ENCODE peak calls at places on chromosomes 6 and 20, in four cellular contexts. U is esophagus squamous epithelium, Y is stomach, P is transverse colon. N is an unnamed sample. For H3K4me1 and H3K27me3, the result is how much of the 10 kb centered on the place peaks cover.

GRCh38 chr20:23270427-23270911 is 80.1 kb upstream of the NXT1 start:
- DNase-seq in Y (no peak), P (no peak), U (no peak), N (peak)

GRCh38 chr20:46463852-46464251 is 49.5 kb downstream of the ZNF334 start:
- DNase-seq in P (no peak), Y (no peak), U (no peak), N (no peak)

GRCh38 chr6:43395822-43396221 is 26.4 kb upstream of the ZNF318 start:
- DNase-seq in P (no peak), Y (no peak), U (no peak), N (no peak)

GRCh38 chr6:35710241-35710847 is 21.6 kb upstream of the FKBP5 start:
- DNase-seq in U (no peak), Y (peak), P (no peak), N (no peak)

GRCh38 chr6:21738180-21739094 is 144.9 kb downstream of the SOX4 start:
- DNase-seq in U (no peak), P (no peak), Y (no peak), N (peak)

GRCh38 chr6:140018588-140018987 is 644.1 kb upstream of the CITED2 start:
- DNase-seq in Y (no peak), P (no peak), U (no peak), N (no peak)

GRCh38 chr6:136408205-136408604 is 118.6 kb upstream of the BCLAF1 start:
- DNase-seq in P (no peak), Y (no peak), U (no peak), N (no peak)

GRCh38 chr20:45069261-45069660 is 31.7 kb downstream of the KCNS1 start:
- DNase-seq in Y (no peak), P (no peak), U (no peak), N (no peak)

GRCh38 chr6:31070711-31071197 is 41.6 kb downstream of the C6orf15 start:
- DNase-seq in P (no peak), U (no peak), Y (peak), N (peak)

GRCh38 chr6:13535306-13535705 is 39.1 kb upstream of the SIRT5 start:
- DNase-seq in Y (no peak), U (no peak), P (no peak), N (no peak)

GRCh38 chr6:78611886-78612480 is 255.4 kb upstream of the IRAK1BP1 start:
- DNase-seq in Y (no peak), U (no peak), P (no peak), N (no peak)

GRCh38 chr6:12077021-12077420 is 64.9 kb downstream of the HIVEP1 start:
- DNase-seq in Y (no peak), U (no peak), P (no peak), N (no peak)

GRCh38 chr6:30463651-30464618 is 25.4 kb upstream of the HLA-E start:
- DNase-seq in P (peak), U (no peak), Y (peak), N (peak)

GRCh38 chr6:107059606-107060005 is 31.6 kb downstream of the MTRES1 start:
- DNase-seq in P (no peak), Y (no peak), U (no peak), N (no peak)

GRCh38 chr6:148186916-148187315 is 155.7 kb upstream of the SASH1 start:
- DNase-seq in U (no peak), Y (no peak), P (no peak), N (no peak)

GRCh38 chr6:154460306-154461071 is 50.0 kb downstream of the CNKSR3 start:
- DNase-seq in P (no peak), Y (no peak), U (no peak), N (peak)

GRCh38 chr6:19472168-19472567 is 365.0 kb upstream of the ID4 start:
- DNase-seq in Y (no peak), U (no peak), P (no peak), N (peak)

GRCh38 chr6:3650959-3651697 is 100.4 kb downstream of the PXDC1 start:
- DNase-seq in U (no peak), Y (no peak), P (no peak), N (no peak)

GRCh38 chr20:44182863-44183262 is 4.1 kb downstream of the JPH2 start:
- DNase-seq in U (no peak), P (no peak), Y (no peak), N (no peak)

GRCh38 chr20:53202781-53203180 is 230.6 kb downstream of the TSHZ2 start:
- DNase-seq in Y (no peak), P (no peak), U (no peak), N (no peak)

GRCh38 chr20:17806739-17807441 is 107.1 kb downstream of the BANF2 start:
- DNase-seq in P (peak), Y (peak), U (no peak), N (no peak)

GRCh38 chr6:73121421-73121993 is 103.8 kb downstream of the KHDC1L start:
- DNase-seq in Y (no peak), P (no peak), U (no peak), N (no peak)

GRCh38 chr6:53199156-53199555 is 50.5 kb upstream of the GCM1 start:
- DNase-seq in U (no peak), Y (no peak), P (no peak), N (no peak)

GRCh38 chr20:34526466-34526865 is 10.2 kb downstream of the DYNLRB1 start:
- DNase-seq in Y (no peak), P (no peak), U (no peak), N (no peak)

GRCh38 chr6:2478200-2478599 is 232.8 kb upstream of the GMDS start:
- DNase-seq in P (no peak), U (no peak), Y (no peak), N (no peak)

GRCh38 chr6:16730720-16731502 is 30.3 kb downstream of the ATXN1 start:
- DNase-seq in P (no peak), Y (no peak), U (no peak), N (no peak)

GRCh38 chr20:46348972-46349741 is 40.9 kb upstream of the CDH22 start:
- DNase-seq in P (peak), U (no peak), Y (peak), N (no peak)

GRCh38 chr6:44470106-44470446 is 82.6 kb downstream of the CDC5L start:
- DNase-seq in U (no peak), P (no peak), Y (peak), N (no peak)

GRCh38 chr6:25842526-25842925 is 10.7 kb upstream of the SLC17A1 start:
- DNase-seq in U (no peak), P (no peak), Y (no peak), N (no peak)

GRCh38 chr6:7881765-7882500 is 28.7 kb downstream of the TXNDC5 start:
- DNase-seq in P (no peak), Y (no peak), U (no peak), N (no peak)

GRCh38 chr20:2880650-2881049 is 7.4 kb downstream of the PTPRA start:
- DNase-seq in U (no peak), P (no peak), Y (no peak), N (no peak)

GRCh38 chr6:52503853-52504777 is 72.7 kb downstream of the TRAM2 start:
- DNase-seq in P (peak), Y (peak), U (peak), N (peak)

GRCh38 chr20:17648306-17648646 is 33.8 kb downstream of the RRBP1 start:
- DNase-seq in U (no peak), Y (no peak), P (no peak), N (no peak)

GRCh38 chr6:145087034-145087433 is 648.3 kb downstream of the EPM2A start:
- DNase-seq in U (no peak), Y (no peak), P (no peak), N (no peak)

GRCh38 chr6:93566285-93566684 is 146.9 kb upstream of the EPHA7 start:
- DNase-seq in P (no peak), Y (no peak), U (no peak), N (no peak)

GRCh38 chr20:50399917-50400704 is 110.1 kb upstream of the PTPN1 start:
- DNase-seq in P (no peak), U (no peak), Y (peak), N (no peak)

GRCh38 chr6:79878142-79878748 is 69.1 kb downstream of the ELOVL4 start:
- DNase-seq in U (no peak), P (no peak), Y (peak), N (no peak)

GRCh38 chr20:49937023-49937929 is 1.1 kb downstream of the RNF114 start:
- DNase-seq in Y (no peak), U (no peak), P (peak), N (no peak)

GRCh38 chr6:38504996-38505395 is 134.7 kb downstream of the BTBD9 start:
- DNase-seq in Y (no peak), U (no peak), P (no peak), N (no peak)

DNA sequence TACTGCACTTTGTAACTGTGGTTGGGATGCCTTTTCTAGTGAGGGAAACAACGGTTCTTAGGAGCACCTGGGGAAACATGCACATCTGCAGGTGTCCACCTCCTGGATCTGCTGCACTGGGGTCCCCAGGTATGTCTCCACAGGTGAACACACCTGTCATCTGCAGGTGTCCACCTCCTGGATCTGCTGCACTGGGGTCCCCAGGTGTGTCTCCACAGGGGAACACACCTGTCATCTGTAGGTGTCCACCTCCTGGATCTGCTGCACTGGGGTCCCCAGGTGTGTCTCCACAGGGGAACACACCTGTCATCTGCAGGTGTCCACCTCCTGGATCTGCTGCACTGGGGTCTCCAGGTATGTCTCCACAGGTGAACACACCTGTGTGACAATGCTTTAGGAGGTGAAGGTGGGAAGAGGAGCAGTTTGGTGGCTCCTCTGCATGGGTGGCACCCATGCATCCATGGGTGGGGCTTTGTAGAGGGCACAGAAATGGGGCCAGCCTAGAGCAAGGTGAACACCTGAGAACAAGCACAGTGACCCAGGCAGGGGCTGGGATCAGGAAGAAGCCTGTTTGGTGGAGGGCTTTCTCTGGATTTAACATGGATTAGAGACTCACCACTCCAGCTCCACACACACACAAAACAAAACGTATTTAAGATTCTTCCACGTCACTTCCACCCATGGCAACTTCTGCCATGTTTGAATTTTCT is 206.0 kb upstream of the CDH4 start:
- DNase-seq in U (no peak), Y (no peak), P (no peak), N (no peak)
- H3K4me1 ChIP-seq in U (under half), Y (under half), P (under half), N (under half)

GRCh38 chr20:57680934-57681914 is 28.6 kb downstream of the PMEPA1 start:
- DNase-seq in P (peak), Y (no peak), U (no peak), N (no peak)
- H3K27me3 ChIP-seq in P (under half), Y (under half), U (under half), N (under half)

DNA sequence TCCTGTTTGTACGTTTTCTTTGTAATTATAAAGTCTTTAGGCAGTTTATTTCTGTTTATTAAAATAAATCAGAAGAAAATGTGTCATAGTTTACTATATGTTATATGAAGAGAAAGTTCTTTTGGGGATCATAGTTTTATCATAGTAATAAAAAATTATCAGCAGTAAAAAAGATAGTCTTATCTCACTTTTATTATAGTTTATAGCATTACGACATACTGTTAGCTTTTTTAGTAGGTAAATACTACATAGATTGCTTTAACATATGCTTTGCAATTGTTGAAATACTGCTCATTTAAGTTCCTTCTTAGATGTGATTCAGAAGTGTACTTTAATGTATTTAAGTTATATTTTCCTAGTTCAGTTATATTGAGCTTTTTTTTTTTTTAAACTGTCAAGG is 13.9 kb downstream of the QKI start:
- DNase-seq in Y (no peak), U (no peak), P (no peak), N (no peak)
- H3K4me1 ChIP-seq in Y (under half), U (under half), P (under half), N (under half)

DNA sequence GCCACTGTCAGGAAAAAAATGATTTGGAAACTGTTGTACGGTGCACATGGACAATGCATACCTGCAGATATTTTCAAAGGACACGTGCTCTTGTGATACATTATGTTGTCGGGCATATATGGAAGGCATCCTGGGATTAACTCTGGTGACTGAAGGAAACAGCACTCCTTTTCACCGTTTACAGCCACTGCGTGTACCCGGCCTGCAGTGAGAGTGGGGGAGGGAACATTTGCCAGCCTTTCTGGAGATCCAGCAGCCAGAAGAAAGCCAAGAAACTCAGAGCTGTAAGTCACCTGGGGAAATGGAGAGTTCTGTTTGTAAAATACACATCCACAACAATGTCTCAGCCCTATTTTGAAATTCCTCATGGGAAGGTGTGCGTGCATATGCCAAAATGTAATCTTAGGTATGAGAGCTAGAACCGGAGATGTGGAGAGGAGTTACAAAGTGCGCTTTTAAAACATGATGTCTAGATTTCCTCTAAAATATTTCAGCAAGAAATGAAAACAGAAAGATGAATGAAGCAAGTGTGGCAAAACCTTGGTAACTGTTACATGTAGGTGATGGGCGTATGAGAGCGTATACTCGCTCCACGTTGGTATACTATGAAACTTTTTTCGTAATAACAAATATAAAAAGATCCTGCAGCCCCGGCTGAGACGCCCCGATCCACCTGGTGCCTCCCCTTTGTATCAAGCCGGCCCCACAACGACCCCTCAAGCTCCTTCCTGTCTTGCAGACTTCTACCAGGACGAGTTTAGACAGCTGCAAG is 8.6 kb upstream of the FOXF2 start:
- DNase-seq in P (no peak), U (no peak), Y (no peak), N (peak)
- H3K27me3 ChIP-seq in P (half or more), U (under half), Y (half or more), N (under half)

DNA sequence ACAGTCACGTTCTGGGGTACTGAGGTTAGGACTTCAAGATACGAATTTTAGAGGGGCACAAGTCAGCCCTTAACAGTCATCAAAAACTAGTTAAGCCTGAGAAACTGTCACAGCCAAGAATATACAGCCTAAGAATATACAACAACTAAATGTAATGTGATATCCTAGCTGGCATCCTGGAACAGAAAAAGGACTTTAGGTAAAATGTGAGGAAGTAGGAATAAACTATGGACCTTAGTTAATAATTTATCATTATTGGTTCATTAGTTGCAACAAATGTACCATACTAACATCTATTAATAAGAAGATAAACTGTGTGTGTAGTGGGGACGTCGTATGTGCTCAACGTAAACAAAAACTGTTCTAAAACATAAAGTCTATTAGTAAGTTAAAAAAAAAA is 1.1 kb downstream of the PNISR start:
- DNase-seq in P (no peak), U (no peak), Y (no peak), N (no peak)
- H3K4me1 ChIP-seq in P (under half), U (under half), Y (under half), N (under half)

N was measured in SJSA1.